ENCODE peak calls at places on chromosomes 4 and X, in six cellular contexts. R is mesendoderm, W is GM06990, Y is neural progenitor cell, M is WTC11, J is astrocyte of the spinal cord. I is an unnamed sample.

GRCh38 chrX:70030242-70030823 is 19.4 kb downstream of the AWAT2 start:
- DNase-seq in R (peak), W (no peak), Y (peak), M (peak), J (peak), I (no peak)

GRCh38 chr4:124144302-124144701 is 568.2 kb downstream of the ANKRD50 start:
- DNase-seq in R (no peak), W (no peak), Y (no peak), M (no peak), J (peak), I (peak)

GRCh38 chr4:24736066-24736465 is 59.3 kb upstream of the SOD3 start:
- DNase-seq in R (peak), W (no peak), Y (peak), M (peak), J (no peak), I (no peak)

GRCh38 chr4:185702147-185702663 is 109.8 kb downstream of the SORBS2 start:
- DNase-seq in R (no peak), W (no peak), Y (no peak), M (no peak), J (no peak), I (no peak)

GRCh38 chr4:16001484-16001858 is 38.5 kb upstream of the FGFBP2 start:
- DNase-seq in R (peak), W (peak), Y (peak), M (peak), J (peak), I (peak)

GRCh38 chrX:44010626-44011025 is 37.4 kb upstream of the NDP start:
- DNase-seq in R (no peak), W (no peak), Y (no peak), M (no peak), J (no peak), I (no peak)

GRCh38 chrX:153864561-153865320 is 21.2 kb downstream of the L1CAM start:
- DNase-seq in R (no peak), W (no peak), Y (no peak), M (no peak), J (no peak), I (no peak)

GRCh38 chrX:47093248-47093647 is 15.0 kb downstream of the RGN start:
- DNase-seq in R (no peak), W (no peak), Y (peak), M (no peak), J (peak), I (no peak)

GRCh38 chr4:3346146-3346545 is 53.3 kb downstream of the RGS12 start:
- DNase-seq in R (peak), W (no peak), Y (peak), M (no peak), J (peak), I (peak)

GRCh38 chr4:153497988-153498967 is 32.1 kb downstream of the TMEM131L start:
- DNase-seq in R (peak), W (no peak), Y (no peak), M (no peak), J (peak), I (no peak)

GRCh38 chr4:37549003-37549402 is 137.2 kb downstream of the RELL1 start:
- DNase-seq in R (peak), W (no peak), Y (no peak), M (no peak), J (peak), I (peak)

GRCh38 chrX:151323054-151323453 is 74.0 kb upstream of the VMA21 start:
- DNase-seq in R (no peak), W (no peak), Y (no peak), M (no peak), J (no peak), I (no peak)

GRCh38 chrX:24145340-24146186 is 4.0 kb upstream of the ZFX start:
- DNase-seq in R (no peak), W (no peak), Y (no peak), M (no peak), J (peak), I (peak)

GRCh38 chr4:124640037-124640730 is 72.3 kb downstream of the ANKRD50 start:
- DNase-seq in R (peak), W (no peak), Y (no peak), M (no peak), J (peak), I (peak)

GRCh38 chr4:52959545-52959944 is 97.4 kb downstream of the RASL11B start:
- DNase-seq in R (no peak), W (no peak), Y (no peak), M (no peak), J (peak), I (no peak)